ENCODE peak calls at places on chromosomes 7 and 10, in four cellular contexts. W is A549, H is mesenchymal stem cell, I is K562. R is an unnamed sample.

GRCh38 chr7:146772581-146772980 is 656.0 kb downstream of the CNTNAP2 start:
- DNase-seq in W (no peak), H (no peak), I (no peak), R (no peak)

GRCh38 chr10:79004311-79004710 is 64.5 kb upstream of the ZMIZ1 start:
- DNase-seq in W (no peak), I (no peak), H (no peak), R (no peak)

GRCh38 chr10:85650791-85651506 is 715.6 kb downstream of the GRID1 start:
- DNase-seq in I (no peak), H (no peak), W (no peak), R (no peak)

GRCh38 chr10:43256531-43257209 is 10.2 kb downstream of the RASGEF1A start:
- DNase-seq in W (no peak), H (no peak), I (no peak), R (no peak)

GRCh38 chr7:95569720-95570119 is 26.6 kb downstream of the PDK4 start:
- DNase-seq in I (no peak), W (no peak), H (no peak), R (no peak)

GRCh38 chr7:123823898-123824753 is 20.8 kb upstream of the HYAL4 start:
- DNase-seq in H (no peak), I (no peak), W (no peak), R (no peak)

GRCh38 chr10:79007037-79007842 is 61.5 kb upstream of the ZMIZ1 start:
- DNase-seq in I (no peak), H (peak; percentile 32), W (no peak), R (no peak)

GRCh38 chr10:49138361-49138891 is 4.6 kb upstream of the FAM170B start:
- DNase-seq in H (peak; percentile 75), I (no peak), W (no peak), R (no peak)

GRCh38 chr7:40570218-40570617 is 435.4 kb downstream of the SUGCT start:
- DNase-seq in W (no peak), I (no peak), H (peak; percentile 34), R (no peak)

GRCh38 chr7:72283309-72283708 is 128.8 kb downstream of the CALN1 start:
- DNase-seq in I (no peak), W (no peak), H (no peak), R (no peak)

GRCh38 chr10:77512219-77512578 is 125.4 kb downstream of the KCNMA1 start:
- DNase-seq in H (peak; percentile 39), W (no peak), I (no peak), R (no peak)

GRCh38 chr10:86535057-86535882 is 13.7 kb upstream of the WAPL start:
- DNase-seq in I (peak; percentile 86), H (peak; percentile 25), W (peak; percentile 95), R (no peak)

GRCh38 chr10:45466784-45467183 is 92.8 kb downstream of the ALOX5 start:
- DNase-seq in W (no peak), I (no peak), H (no peak), R (no peak)

GRCh38 chr10:132397036-132397541 is at the start of gene PWWP2B:
- DNase-seq in W (no peak), I (peak; percentile 57), H (peak; percentile 43), R (peak; percentile 53)

GRCh38 chr7:87234949-87235348 is 15.4 kb upstream of the TMEM243 start:
- DNase-seq in H (peak; percentile 32), W (no peak), I (no peak), R (no peak)

GRCh38 chr7:37956791-37957190 is 36.4 kb downstream of the EPDR1 start:
- DNase-seq in W (no peak), I (no peak), H (no peak), R (no peak)

GRCh38 chr10:34078798-34079470 is 736.2 kb downstream of the PARD3 start:
- DNase-seq in H (no peak), I (no peak), W (no peak), R (no peak)

GRCh38 chr10:4083509-4084003 is 298.5 kb upstream of the KLF6 start:
- DNase-seq in H (peak; percentile 72), W (no peak), I (no peak), R (no peak)

GRCh38 chr7:131274986-131275385 is 52.7 kb upstream of the MKLN1 start:
- DNase-seq in I (no peak), H (no peak), W (no peak), R (no peak)

GRCh38 chr10:23174075-23174973 is 17.8 kb upstream of the PTF1A start:
- DNase-seq in I (no peak), W (no peak), H (no peak), R (no peak)

GRCh38 chr7:21828846-21829245 is 116.9 kb downstream of the CDCA7L start:
- DNase-seq in I (no peak), H (no peak), W (no peak), R (no peak)

GRCh38 chr10:12509016-12509793 is 159.9 kb downstream of the CAMK1D start:
- DNase-seq in H (no peak), I (no peak), W (no peak), R (no peak)

GRCh38 chr10:62116896-62117295 is 151.7 kb downstream of the RTKN2 start:
- DNase-seq in H (no peak), W (no peak), I (no peak), R (no peak)

GRCh38 chr7:100390286-100391028 is 17.2 kb downstream of the PILRA start:
- DNase-seq in W (no peak), H (no peak), I (no peak), R (no peak)

GRCh38 chr7:82012453-82012852 is 242.6 kb upstream of the HGF start:
- DNase-seq in I (no peak), H (no peak), W (no peak), R (no peak)

GRCh38 chr7:158031820-158032424 is 555.7 kb downstream of the PTPRN2 start:
- DNase-seq in H (no peak), I (no peak), W (no peak), R (no peak)

GRCh38 chr10:103616705-103617361 is 123.3 kb downstream of the NEURL1 start:
- DNase-seq in I (no peak), W (no peak), H (peak; percentile 25), R (no peak)

GRCh38 chr7:4138866-4139265 is 543.2 kb upstream of the FOXK1 start:
- DNase-seq in W (no peak), I (no peak), H (no peak), R (no peak)

GRCh38 chr10:120457431-120458172 is 575 bp downstream of the PLPP4 start:
- DNase-seq in W (no peak), H (no peak), I (no peak), R (no peak)

GRCh38 chr7:80511964-80512363 is at the start of gene GNAT3:
- DNase-seq in H (no peak), W (no peak), I (no peak), R (no peak)

GRCh38 chr10:112361951-112362770 is 11.8 kb upstream of the ACSL5 start:
- DNase-seq in W (no peak), I (no peak), H (peak; percentile 68), R (no peak)

GRCh38 chr10:85642421-85643170 is 724.0 kb downstream of the GRID1 start:
- DNase-seq in I (no peak), W (peak; percentile 74), H (peak; percentile 83), R (no peak)

GRCh38 chr10:5654218-5654755 is 12.1 kb downstream of the ASB13 start:
- DNase-seq in W (no peak), H (no peak), I (no peak), R (no peak)

GRCh38 chr7:24825315-24825917 is 68.2 kb upstream of the GSDME start:
- DNase-seq in I (no peak), W (no peak), H (peak; percentile 24), R (no peak)
- H3K4me2 ChIP-seq in I (no peak overlapping the region), W (peak overlapping the region; percentile 76), H (no peak overlapping the region), R (no peak overlapping the region)

DNA sequence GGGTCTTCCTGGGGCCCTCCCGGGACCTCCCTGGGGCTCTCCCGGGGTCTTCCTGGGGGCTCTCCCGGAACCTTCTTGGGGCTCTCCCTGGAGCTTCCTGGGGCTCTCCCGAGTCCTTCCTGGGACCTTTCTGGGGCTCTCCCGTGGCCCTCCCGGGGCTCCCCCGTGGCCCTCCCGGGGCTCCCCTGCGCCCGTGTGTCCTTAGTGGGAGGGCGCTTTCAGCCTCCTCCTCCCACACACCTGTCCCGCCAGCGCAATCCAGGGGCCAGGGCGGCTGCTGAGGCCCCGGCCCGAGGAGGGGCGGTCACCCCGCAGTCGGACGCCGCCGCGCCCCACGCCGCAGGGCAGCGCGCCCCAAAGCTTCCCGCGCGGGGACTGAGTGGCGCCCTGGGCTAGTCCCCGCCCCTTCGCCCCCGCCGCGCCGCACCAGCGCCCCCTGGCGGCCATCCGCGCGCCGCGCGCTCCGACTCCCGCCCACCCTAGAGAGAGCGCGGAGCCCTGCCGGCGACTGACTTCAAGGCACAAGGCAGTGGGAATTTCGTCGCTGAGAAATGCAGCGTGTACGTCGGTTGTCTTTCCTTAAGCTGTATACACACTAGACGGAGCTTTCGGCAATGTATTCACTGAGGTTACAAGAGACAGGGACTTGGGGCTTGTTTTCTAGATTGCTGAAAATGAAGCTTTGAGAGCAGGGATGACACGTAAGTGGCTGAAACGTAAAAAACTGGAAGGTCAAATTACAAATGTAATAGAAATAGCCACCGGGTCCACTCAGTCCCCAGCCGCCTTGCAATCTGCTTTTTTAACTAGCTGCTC is 47.1 kb downstream of the INSIG1 start:
- DNase-seq in H (peak; percentile 62), I (peak; percentile 93), W (peak; percentile 67), R (peak; percentile 84)
- H3K4me3 ChIP-seq in H (peak overlapping the region; percentile 33), I (peak overlapping the region; percentile 46), W (peak overlapping the region; percentile 62), R (peak overlapping the region; percentile 18)

DNA sequence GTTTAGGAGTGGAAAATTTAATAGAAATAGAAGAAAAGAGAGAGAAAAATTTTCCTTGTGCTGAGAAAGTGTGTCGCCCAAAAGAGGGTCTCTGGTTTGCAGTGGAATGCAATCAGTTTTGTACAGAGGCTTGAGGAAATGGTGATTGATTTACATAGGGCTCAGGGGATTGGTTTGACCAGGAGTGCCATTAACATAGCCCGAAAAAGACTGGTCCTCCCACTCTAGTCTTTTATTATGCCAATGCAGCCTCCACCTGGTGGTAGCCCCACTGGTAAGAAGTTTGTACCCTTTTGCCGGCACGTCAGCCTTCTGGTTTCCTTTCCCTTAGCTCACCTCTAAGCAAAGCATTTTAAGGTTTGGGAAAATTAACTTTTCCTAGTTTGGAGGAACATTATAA is 885.3 kb downstream of the XPNPEP1 start:
- DNase-seq in W (no peak), H (no peak), I (no peak), R (no peak)
- H3K4me1 ChIP-seq in W (no peaks in the 10 kb centered on the region), H (no peaks in the 10 kb centered on the region), I (no peaks in the 10 kb centered on the region), R (no peaks in the 10 kb centered on the region)

GRCh38 chr10:131055437-131055836 is 256.1 kb downstream of the TCERG1L start:
- DNase-seq in W (no peak), H (no peak), I (no peak), R (no peak)

GRCh38 chr10:131056781-131057180 is 254.7 kb downstream of the TCERG1L start:
- DNase-seq in I (no peak), W (no peak), H (no peak), R (no peak)

GRCh38 chr10:131053192-131053591 is 258.3 kb downstream of the TCERG1L start:
- DNase-seq in W (no peak), I (no peak), H (no peak), R (no peak)

GRCh38 chr10:131058799-131059198 is 252.7 kb downstream of the TCERG1L start:
- DNase-seq in W (no peak), I (no peak), H (no peak), R (no peak)

DNA sequence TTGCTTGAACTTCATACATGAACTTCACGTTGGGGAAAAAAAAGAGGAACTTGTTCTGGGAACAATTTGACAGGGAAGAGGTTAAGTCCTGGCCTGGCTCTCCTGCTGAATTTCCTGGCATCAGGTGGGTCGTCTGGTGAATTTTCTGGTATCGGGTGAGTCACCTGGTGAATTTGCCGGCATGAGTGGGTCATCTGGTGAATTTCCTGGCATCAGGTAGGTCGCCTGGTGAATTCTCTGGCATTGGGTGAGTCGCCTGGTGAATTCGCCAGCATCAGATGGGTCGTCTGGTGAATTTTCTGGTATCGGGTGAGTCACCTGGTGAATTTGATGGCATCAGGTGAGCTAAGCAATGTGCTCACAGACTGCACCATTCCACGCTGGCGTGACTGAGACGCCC is 255.4 kb downstream of the TCERG1L start:
- DNase-seq in H (no peak), W (no peak), I (no peak), R (no peak)
- H3K4me2 ChIP-seq in H (no peak overlapping the region), W (no peak overlapping the region), I (no peak overlapping the region), R (no peak overlapping the region)